ENCODE peak calls at places on chromosomes 13 and 19, in seven cellular contexts. R, G, P, B, U, E and M are unnamed samples.

GRCh38 chr19:42328854-42329253 is 3.4 kb downstream of the MEGF8 start:
- DNase-seq in E (no peak), P (no peak), R (no peak), U (no peak), B (no peak), G (no peak), M (no peak)

GRCh38 chr19:52366414-52366824 is 3.3 kb upstream of the ZNF880 start:
- DNase-seq in B (no peak), E (no peak), U (no peak), G (no peak), P (no peak), R (no peak), M (no peak)

GRCh38 chr19:37817180-37817911 is 38.0 kb upstream of the ZNF573 start:
- DNase-seq in U (peak; percentile 90), G (peak; percentile 70), E (peak; percentile 72), B (no peak), P (peak; percentile 76), R (peak; percentile 29), M (peak; percentile 10)

GRCh38 chr13:38688674-38689073 is 1.8 kb downstream of the FREM2 start:
- DNase-seq in R (no peak), E (no peak), G (no peak), P (no peak), B (no peak), U (peak; percentile 61), M (no peak)

GRCh38 chr13:77331421-77331820 is 4.5 kb upstream of the MYCBP2 start:
- DNase-seq in R (no peak), G (no peak), P (no peak), B (no peak), E (no peak), U (no peak), M (no peak)

GRCh38 chr13:39765801-39766463 is 110.5 kb downstream of the COG6 start:
- DNase-seq in R (no peak), U (peak; percentile 75), G (peak; percentile 45), E (peak; percentile 28), B (no peak), P (peak; percentile 58), M (peak; percentile 46)

GRCh38 chr13:36421447-36421846 is 10.8 kb upstream of the CCNA1 start:
- DNase-seq in U (no peak), E (no peak), R (no peak), G (peak; percentile 33), B (no peak), P (no peak), M (peak; percentile 64)

GRCh38 chr19:6269101-6269886 is 10.5 kb downstream of the MLLT1 start:
- DNase-seq in R (no peak), U (no peak), G (no peak), E (no peak), B (no peak), P (no peak), M (no peak)

GRCh38 chr19:53908106-53908932 is 759 bp upstream of the CACNG7 start:
- DNase-seq in B (no peak), G (peak; percentile 53), R (no peak), E (no peak), U (no peak), P (peak; percentile 95), M (peak; percentile 19)

GRCh38 chr13:107866007-107866665 is 349.2 kb downstream of the LIG4 start:
- DNase-seq in R (no peak), G (peak; percentile 66), E (no peak), U (no peak), P (peak; percentile 52), B (no peak), M (no peak)

GRCh38 chr13:94301487-94301886 is 178.0 kb downstream of the DCT start:
- DNase-seq in B (no peak), E (no peak), G (no peak), P (no peak), U (no peak), R (no peak), M (no peak)

GRCh38 chr13:74026753-74027152 is 107.5 kb downstream of the KLF12 start:
- DNase-seq in E (no peak), U (no peak), B (no peak), P (no peak), G (no peak), R (no peak), M (peak; percentile 59)

GRCh38 chr19:1360818-1361461 is 22.8 kb upstream of the NDUFS7 start:
- DNase-seq in B (no peak), U (peak; percentile 86), E (peak; percentile 55), R (no peak), P (peak; percentile 90), G (peak; percentile 78), M (peak; percentile 23)

GRCh38 chr19:3132971-3133792 is 2.7 kb upstream of the GNA15 start:
- DNase-seq in U (no peak), R (no peak), G (no peak), P (peak; percentile 72), B (no peak), E (peak; percentile 50), M (peak; percentile 38)

GRCh38 chr13:111177081-111177711 is 62.1 kb downstream of the ARHGEF7 start:
- DNase-seq in P (peak; percentile 79), U (peak; percentile 74), R (no peak), G (no peak), E (no peak), B (no peak), M (peak; percentile 23)

GRCh38 chr13:39887424-39887823 is 232.0 kb downstream of the COG6 start:
- DNase-seq in E (no peak), P (no peak), R (no peak), B (no peak), U (no peak), G (no peak), M (no peak)

GRCh38 chr13:100517135-100517534 is 71.5 kb downstream of the GGACT start:
- DNase-seq in U (no peak), G (no peak), E (peak; percentile 76), R (no peak), B (no peak), P (no peak), M (no peak)

GRCh38 chr13:39039033-39039432 is 777 bp downstream of the NHLRC3 start:
- DNase-seq in B (no peak), P (no peak), G (no peak), R (no peak), E (no peak), U (no peak), M (no peak)

GRCh38 chr13:92838786-92839185 is 387.8 kb upstream of the GPC6 start:
- DNase-seq in U (no peak), G (no peak), R (no peak), P (no peak), B (no peak), E (no peak), M (peak; percentile 93)

GRCh38 chr19:29854033-29854432 is 42.2 kb downstream of the CCNE1 start:
- DNase-seq in G (no peak), U (peak; percentile 8), P (no peak), E (no peak), B (no peak), R (no peak), M (no peak)

GRCh38 chr19:44875666-44876418 is 15.2 kb upstream of the TOMM40 start:
- DNase-seq in P (no peak), G (no peak), B (no peak), E (peak; percentile 66), R (no peak), U (no peak), M (peak; percentile 60)

GRCh38 chr13:48582086-48582485 is 49.2 kb upstream of the RCBTB2 start:
- DNase-seq in R (no peak), U (no peak), G (no peak), B (no peak), E (no peak), P (no peak), M (no peak)